ENCODE peak calls at places on chromosomes 13 and 19, in five cellular contexts. U, N, E, R and Q are unnamed samples.

GRCh38 chr13:113084094-113084942 is 21.3 kb upstream of the F7 start:
- DNase-seq in U (no peak), E (no peak), N (no peak), R (no peak), Q (no peak)

GRCh38 chr19:29694166-29694565 is 20.9 kb downstream of the C19orf12 start:
- DNase-seq in R (no peak), U (no peak), N (no peak), E (no peak), Q (no peak)

GRCh38 chr19:40592170-40592569 is 9.0 kb upstream of the LTBP4 start:
- DNase-seq in U (no peak), R (peak), E (no peak), N (peak), Q (no peak)

GRCh38 chr19:8192227-8192820 is 16.8 kb upstream of the CERS4 start:
- DNase-seq in R (no peak), U (no peak), N (no peak), E (no peak), Q (no peak)

GRCh38 chr13:101306773-101307172 is 109.5 kb downstream of the NALCN start:
- DNase-seq in R (no peak), U (no peak), N (no peak), E (no peak), Q (no peak)

GRCh38 chr13:112222971-112223370 is 153.2 kb upstream of the SPACA7 start:
- DNase-seq in R (no peak), E (no peak), N (no peak), U (no peak), Q (no peak)

GRCh38 chr19:16527971-16528521 is 14.2 kb downstream of the CHERP start:
- DNase-seq in E (no peak), U (no peak), N (no peak), R (peak), Q (no peak)

GRCh38 chr13:25384747-25385270 is 13.0 kb downstream of the ATP8A2 start:
- DNase-seq in R (no peak), N (no peak), U (no peak), E (no peak), Q (no peak)

GRCh38 chr19:16327501-16327900 is 2.9 kb downstream of the KLF2 start:
- DNase-seq in N (no peak), U (no peak), E (no peak), R (no peak), Q (no peak)

GRCh38 chr13:98879965-98880364 is 97.9 kb downstream of the DOCK9 start:
- DNase-seq in E (peak), R (peak), U (no peak), N (no peak), Q (no peak)

GRCh38 chr19:5000120-5000611 is 31.3 kb downstream of the KDM4B start:
- DNase-seq in E (no peak), U (no peak), N (no peak), R (no peak), Q (no peak)

GRCh38 chr13:74556002-74556551 is 421.9 kb upstream of the KLF12 start:
- DNase-seq in E (no peak), N (no peak), R (no peak), U (no peak), Q (no peak)

GRCh38 chr13:44013666-44014291 is 134.1 kb downstream of the LACC1 start:
- DNase-seq in R (no peak), E (no peak), U (no peak), N (peak), Q (no peak)

GRCh38 chr13:98157188-98157587 is 14.3 kb downstream of the FARP1 start:
- DNase-seq in U (no peak), E (no peak), R (no peak), N (no peak), Q (no peak)

GRCh38 chr13:76622336-76623045 is 263.7 kb downstream of the KCTD12 start:
- DNase-seq in N (peak), U (no peak), R (no peak), E (no peak), Q (no peak)

GRCh38 chr13:46211116-46211515 is 612 bp upstream of the LRRC63 start:
- DNase-seq in E (no peak), U (no peak), R (peak), N (peak), Q (no peak)

GRCh38 chr19:3125900-3126524 is 9.8 kb upstream of the GNA15 start:
- DNase-seq in E (peak), U (no peak), R (peak), N (peak), Q (peak)

GRCh38 chr19:45146716-45147337 is 14.0 kb downstream of the NKPD1 start:
- DNase-seq in E (no peak), N (no peak), R (no peak), U (no peak), Q (no peak)

GRCh38 chr13:97892717-97893116 is 60.8 kb upstream of the IPO5 start:
- DNase-seq in R (peak), E (no peak), U (no peak), N (peak), Q (no peak)

GRCh38 chr13:111474136-111475002 is 153.9 kb downstream of the TEX29 start:
- DNase-seq in E (no peak), U (no peak), R (peak), N (peak), Q (no peak)

GRCh38 chr19:15913830-15914229 is 16.0 kb upstream of the CYP4F2 start:
- DNase-seq in E (no peak), R (no peak), N (no peak), U (no peak), Q (no peak)

GRCh38 chr13:93859666-93860065 is 619.8 kb downstream of the DCT start:
- DNase-seq in U (no peak), E (no peak), N (no peak), R (no peak), Q (no peak)

GRCh38 chr13:98405690-98406344 is 171.1 kb downstream of the STK24 start:
- DNase-seq in R (peak), U (no peak), E (no peak), N (no peak), Q (no peak)

GRCh38 chr13:49606747-49607648 is 21.3 kb upstream of the ARL11 start:
- DNase-seq in U (peak), E (peak), R (peak), N (peak), Q (peak)

GRCh38 chr13:27309967-27310598 is 39.5 kb downstream of the RASL11A start:
- DNase-seq in U (no peak), R (peak), N (peak), E (no peak), Q (no peak)

GRCh38 chr19:16417660-16418596 is 53.8 kb downstream of the EPS15L1 start:
- DNase-seq in E (peak), U (peak), R (peak), N (peak), Q (peak)

GRCh38 chr13:71316964-71317363 is 550.0 kb downstream of the DACH1 start:
- DNase-seq in R (peak), N (no peak), U (no peak), E (no peak), Q (no peak)

GRCh38 chr13:96279904-96280303 is 190.0 kb downstream of the HS6ST3 start:
- DNase-seq in R (no peak), N (no peak), E (no peak), U (no peak), Q (no peak)

GRCh38 chr13:25215253-25215575 is 43.1 kb upstream of the AMER2 start:
- DNase-seq in U (no peak), E (no peak), N (no peak), R (no peak), Q (no peak)

GRCh38 chr19:50719566-50719965 is at the start of gene SHANK1:
- DNase-seq in N (no peak), E (no peak), R (no peak), U (no peak), Q (no peak)

GRCh38 chr13:76825415-76825814 is 60.8 kb downstream of the KCTD12 start:
- DNase-seq in E (no peak), N (no peak), U (no peak), R (no peak), Q (no peak)

GRCh38 chr19:10338940-10339339 is 484 bp downstream of the ICAM3 start:
- DNase-seq in U (no peak), R (no peak), E (no peak), N (no peak), Q (no peak)

GRCh38 chr19:6723108-6723618 is 2.7 kb upstream of the C3 start:
- DNase-seq in R (no peak), E (peak), U (peak), N (no peak), Q (peak)

GRCh38 chr13:94886191-94886590 is 173.8 kb upstream of the SOX21 start:
- DNase-seq in R (peak), E (no peak), N (no peak), U (no peak), Q (no peak)

GRCh38 chr19:38130399-38130798 is 93.6 kb downstream of the DPF1 start:
- DNase-seq in N (no peak), R (no peak), E (no peak), U (no peak), Q (no peak)

GRCh38 chr13:26497991-26498423 is 59.5 kb upstream of the WASF3 start:
- DNase-seq in U (no peak), R (no peak), N (no peak), E (no peak), Q (no peak)

GRCh38 chr13:21124853-21125252 is 51.5 kb downstream of the SKA3 start:
- DNase-seq in U (no peak), E (no peak), N (peak), R (peak), Q (no peak)